ENCODE peak calls at places on chromosomes 11 and 22, in four cellular contexts. L is WTC11, S is K562, W is HepG2. C is an unnamed sample.

GRCh38 chr22:46775364-46775758 is 12.9 kb downstream of the TBC1D22A start:
- DNase-seq in L (no peak), S (no peak), W (no peak), C (no peak)

GRCh38 chr11:34194576-34195335 is 89.3 kb downstream of the NAT10 start:
- DNase-seq in L (peak; percentile 33), S (no peak), W (no peak), C (no peak)

GRCh38 chr11:130866831-130867230 is 49.4 kb downstream of the SNX19 start:
- DNase-seq in L (no peak), S (no peak), W (no peak), C (no peak)

GRCh38 chr22:21775061-21775460 is 39.5 kb upstream of the YPEL1 start:
- DNase-seq in L (no peak), S (no peak), W (no peak), C (no peak)

GRCh38 chr22:36036167-36036624 is 7.6 kb upstream of the RBFOX2 start:
- DNase-seq in L (no peak), S (no peak), W (no peak), C (no peak)

GRCh38 chr11:19323502-19323901 is 82.8 kb upstream of the E2F8 start:
- DNase-seq in L (no peak), S (no peak), W (no peak), C (no peak)

GRCh38 chr22:23061471-23062280 is 8.6 kb upstream of the GNAZ start:
- DNase-seq in L (peak; percentile 5), S (no peak), W (no peak), C (no peak)

GRCh38 chr22:31228425-31228824 is 16.3 kb downstream of the LIMK2 start:
- DNase-seq in L (no peak), S (no peak), W (no peak), C (no peak)

GRCh38 chr22:20110359-20110985 is 5.4 kb upstream of the RANBP1 start:
- DNase-seq in L (no peak), S (no peak), W (no peak), C (no peak)

GRCh38 chr22:20498913-20499312 is 3.3 kb upstream of the KLHL22 start:
- DNase-seq in L (no peak), S (no peak), W (no peak), C (no peak)

GRCh38 chr11:104332110-104332509 is 168.2 kb upstream of the PDGFD start:
- DNase-seq in L (peak; percentile 81), S (no peak), W (peak; percentile 5), C (peak; percentile 37)

GRCh38 chr11:120594746-120595145 is 83.2 kb downstream of the GRIK4 start:
- DNase-seq in L (no peak), S (no peak), W (no peak), C (no peak)

GRCh38 chr11:61700720-61701119 is 20.5 kb downstream of the DAGLA start:
- DNase-seq in L (no peak), S (no peak), W (no peak), C (no peak)

GRCh38 chr11:61698173-61698965 is 18.2 kb downstream of the DAGLA start:
- DNase-seq in L (no peak), S (no peak), W (no peak), C (no peak)

GRCh38 chr11:61701298-61701993 is 21.3 kb downstream of the DAGLA start:
- DNase-seq in L (peak; percentile 81), S (peak; percentile 67), W (peak; percentile 37), C (peak; percentile 63)

GRCh38 chr11:61699737-61700160 is 19.6 kb downstream of the DAGLA start:
- DNase-seq in L (no peak), S (no peak), W (no peak), C (no peak)

GRCh38 chr11:61700221-61700620 is 20.0 kb downstream of the DAGLA start:
- DNase-seq in L (no peak), S (peak; percentile 71), W (peak; percentile 46), C (no peak)
- TF ChIP-seq ELF4 in L (no peak), S (no peak), W (no peak), C (no peak)

GRCh38 chr11:64035581-64035980 is at the start of gene FLRT1:
- DNase-seq in L (no peak), S (peak; percentile 67), W (no peak), C (peak; percentile 39)

GRCh38 chr11:64036081-64037026 is 623 bp downstream of the FLRT1 start:
- DNase-seq in L (no peak), S (peak; percentile 53), W (no peak), C (peak; percentile 42)

GRCh38 chr11:64039012-64039665 is 3.4 kb downstream of the FLRT1 start:
- DNase-seq in L (no peak), S (no peak), W (no peak), C (no peak)

GRCh38 chr11:64038500-64038899 is 2.8 kb downstream of the FLRT1 start:
- DNase-seq in L (no peak), S (no peak), W (no peak), C (no peak)

GRCh38 chr11:64037027-64037633 is 1.4 kb downstream of the FLRT1 start:
- DNase-seq in L (no peak), S (no peak), W (no peak), C (no peak)
- TF ChIP-seq ELF4 in L (no peak), S (no peak), W (no peak), C (no peak)

GRCh38 chr11:2750101-2750509 is 50.3 kb upstream of the KCNQ1OT1 start:
- DNase-seq in L (no peak), S (no peak), W (no peak), C (no peak)

GRCh38 chr11:2747236-2748015 is 47.6 kb upstream of the KCNQ1OT1 start:
- DNase-seq in L (no peak), S (peak; percentile 79), W (no peak), C (no peak)

GRCh38 chr11:2750601-2751522 is 51.1 kb upstream of the KCNQ1OT1 start:
- DNase-seq in L (no peak), S (no peak), W (no peak), C (peak; percentile 53)

GRCh38 chr11:2748061-2748813 is 48.4 kb upstream of the KCNQ1OT1 start:
- DNase-seq in L (no peak), S (no peak), W (no peak), C (no peak)

DNA sequence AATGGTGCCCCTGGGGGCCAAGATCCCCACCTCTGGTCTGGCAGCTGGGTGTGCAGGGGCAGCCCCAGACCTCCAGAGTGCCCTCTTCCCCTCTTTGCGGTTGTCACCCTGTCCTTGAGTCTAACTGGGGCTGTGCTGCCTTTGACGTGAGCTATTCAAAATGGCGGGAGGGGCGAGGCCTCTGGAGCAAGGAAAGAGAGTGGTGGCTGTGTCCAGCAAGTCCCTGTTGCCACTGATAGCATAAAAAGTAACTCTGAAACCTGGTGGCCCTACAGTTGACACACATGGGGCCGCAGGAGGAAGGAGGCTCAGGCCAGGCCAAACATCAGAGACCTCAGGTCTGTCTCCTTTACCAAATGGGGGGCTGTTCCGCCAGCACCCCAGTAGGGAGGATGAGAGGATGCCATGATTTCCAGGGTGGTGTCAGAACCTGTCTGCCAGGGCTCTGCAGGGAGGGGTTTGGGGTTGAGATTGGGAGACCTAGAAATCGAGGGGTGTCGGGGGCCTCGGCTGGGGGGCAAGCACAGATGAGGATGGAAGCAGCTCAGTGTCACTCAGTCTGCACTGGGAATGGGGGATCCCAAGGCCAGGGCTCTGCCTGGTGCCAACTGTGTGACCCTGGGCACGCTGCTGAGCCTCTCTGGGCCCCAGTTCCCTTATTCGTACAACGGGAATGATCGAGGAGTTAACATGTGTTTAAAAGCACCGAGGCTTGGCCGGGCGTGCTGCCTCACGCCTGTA is 49.2 kb upstream of the KCNQ1OT1 start:
- DNase-seq in L (no peak), S (no peak), W (no peak), C (no peak)
- TF ChIP-seq ELF4 in L (no peak), S (no peak), W (no peak), C (no peak)

DNA sequence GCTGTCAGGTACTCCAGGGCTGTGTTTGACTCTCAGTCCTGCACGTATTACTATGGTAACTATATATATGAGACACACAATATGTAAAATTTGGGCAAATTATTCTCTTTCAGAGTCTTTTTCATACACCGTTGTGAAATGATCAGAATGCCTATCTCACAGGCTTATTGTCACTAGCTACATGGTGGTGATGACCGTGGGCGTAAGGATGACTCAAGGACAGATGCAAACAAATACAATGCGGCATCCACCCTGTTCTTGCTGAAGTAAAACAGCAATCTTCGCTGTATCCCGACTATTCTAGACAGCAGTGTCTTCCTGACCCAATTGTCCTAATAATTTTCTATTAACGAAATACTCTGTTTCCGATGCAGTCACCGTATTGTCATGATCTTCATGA is 79.5 kb downstream of the ZC3H12C start:
- DNase-seq in L (no peak), S (no peak), W (no peak), C (no peak)
- TF ChIP-seq ELF4 in L (no peak), S (no peak), W (no peak), C (no peak)

GRCh38 chr11:1875093-1875785 is 16.5 kb downstream of the PRR33 start:
- DNase-seq in L (no peak), S (no peak), W (no peak), C (no peak)

GRCh38 chr11:1876361-1877063 is 15.2 kb downstream of the PRR33 start:
- DNase-seq in L (peak; percentile 77), S (peak; percentile 73), W (peak; percentile 27), C (peak; percentile 75)

GRCh38 chr11:1878134-1879031 is 13.3 kb downstream of the PRR33 start:
- DNase-seq in L (no peak), S (no peak), W (no peak), C (no peak)

GRCh38 chr11:1879342-1879940 is 12.3 kb downstream of the PRR33 start:
- DNase-seq in L (no peak), S (peak; percentile 39), W (no peak), C (no peak)

DNA sequence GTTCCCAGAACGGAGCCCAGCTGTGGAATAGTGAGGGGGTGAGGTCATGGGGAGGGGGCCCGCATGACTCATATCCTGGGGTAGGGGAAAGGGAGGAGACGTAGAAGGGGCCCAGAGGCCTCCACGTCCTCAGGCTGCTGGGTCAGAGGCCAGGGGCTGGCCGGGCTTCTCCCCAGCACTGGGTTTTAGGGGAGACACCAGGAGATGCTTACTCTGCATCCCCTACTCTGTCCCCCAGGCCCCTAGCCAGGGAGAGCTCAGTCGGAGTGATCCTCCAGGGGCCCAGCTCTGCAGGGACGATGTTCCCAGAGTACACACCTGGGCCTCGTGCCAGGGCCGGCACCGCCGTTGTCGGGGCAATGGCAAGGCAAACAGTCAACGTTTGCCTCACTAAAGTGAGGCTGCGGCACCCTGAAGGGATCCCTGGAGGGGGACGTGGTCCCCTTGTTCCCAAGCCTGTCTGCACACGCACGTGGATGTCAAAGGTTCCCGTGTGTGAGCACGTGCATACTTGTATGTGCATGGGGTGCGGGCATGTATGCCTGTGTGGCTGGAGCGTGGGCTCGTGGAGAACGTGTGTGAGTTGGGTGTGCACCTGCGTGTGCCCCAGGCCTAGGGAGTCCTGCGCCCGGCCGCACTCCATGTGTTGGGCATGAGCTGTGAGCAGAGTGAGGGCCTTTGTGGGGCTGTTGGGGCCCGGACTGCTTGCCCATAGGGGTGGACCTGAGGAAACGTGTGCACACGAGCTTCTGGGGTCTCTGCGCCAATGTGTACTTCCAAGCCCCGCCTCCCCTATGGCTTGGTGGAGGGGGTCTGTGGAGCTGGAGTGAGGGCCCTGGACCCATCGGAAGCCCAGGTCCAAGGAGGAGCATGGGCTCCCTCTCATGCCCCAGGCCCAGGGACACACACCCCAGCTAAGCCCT is 14.2 kb downstream of the PRR33 start:
- DNase-seq in L (no peak), S (no peak), W (peak; percentile 13), C (no peak)
- TF ChIP-seq ELF4 in L (no peak), S (no peak), W (no peak), C (no peak)

GRCh38 chr11:113272927-113273615 is 41.3 kb upstream of the TTC12 start:
- DNase-seq in L (no peak), S (no peak), W (no peak), C (no peak)

GRCh38 chr11:113275602-113276001 is 38.8 kb upstream of the TTC12 start:
- DNase-seq in L (no peak), S (no peak), W (no peak), C (no peak)

GRCh38 chr11:113273720-113274119 is 40.7 kb upstream of the TTC12 start:
- DNase-seq in L (no peak), S (no peak), W (no peak), C (no peak)

GRCh38 chr11:113272281-113272680 is 42.1 kb upstream of the TTC12 start:
- DNase-seq in L (no peak), S (no peak), W (no peak), C (no peak)

GRCh38 chr11:113274708-113275582 is 39.4 kb upstream of the TTC12 start:
- DNase-seq in L (peak; percentile 54), S (no peak), W (no peak), C (peak; percentile 26)
- TF ChIP-seq ELF4 in L (no peak), S (no peak), W (no peak), C (no peak)

C was measured in HEK293T.